ENCODE peak calls at places on chromosomes 13 and 19, in four cellular contexts. One of them, this sample, is unnamed.

GRCh38 chr19:23917856-23918255 is 3.2 kb downstream of the ZNF726 start:
- DNase-seq in tibial artery: no peak
- DNase-seq in stomach: no peak
- DNase-seq in ovary: no peak
- DNase-seq in this sample: no peak

GRCh38 chr19:43524922-43525835 is 1.8 kb downstream of the ETHE1 start:
- DNase-seq in tibial artery: peak
- DNase-seq in stomach: peak
- DNase-seq in ovary: peak
- DNase-seq in this sample: peak

GRCh38 chr13:111974065-111974640 is 92.8 kb upstream of the SOX1 start:
- DNase-seq in tibial artery: no peak
- DNase-seq in stomach: no peak
- DNase-seq in ovary: no peak
- DNase-seq in this sample: no peak

GRCh38 chr13:100546713-100547405 is 41.7 kb downstream of the GGACT start:
- DNase-seq in tibial artery: no peak
- DNase-seq in stomach: no peak
- DNase-seq in ovary: no peak
- DNase-seq in this sample: no peak

GRCh38 chr13:43304945-43305344 is 281.6 kb downstream of the DNAJC15 start:
- DNase-seq in tibial artery: no peak
- DNase-seq in stomach: no peak
- DNase-seq in ovary: no peak
- DNase-seq in this sample: no peak

GRCh38 chr19:7483720-7484201 is 5.1 kb downstream of the PEX11G start:
- DNase-seq in tibial artery: no peak
- DNase-seq in stomach: no peak
- DNase-seq in ovary: no peak
- DNase-seq in this sample: peak

GRCh38 chr13:110273254-110273653 is 33.7 kb downstream of the COL4A1 start:
- DNase-seq in tibial artery: no peak
- DNase-seq in stomach: no peak
- DNase-seq in ovary: no peak
- DNase-seq in this sample: no peak

GRCh38 chr13:45817833-45818232 is 33.7 kb downstream of the SIAH3 start:
- DNase-seq in tibial artery: no peak
- DNase-seq in stomach: no peak
- DNase-seq in ovary: no peak
- DNase-seq in this sample: no peak

GRCh38 chr13:95709101-95709500 is 32.2 kb downstream of the DNAJC3 start:
- DNase-seq in tibial artery: no peak
- DNase-seq in stomach: no peak
- DNase-seq in ovary: no peak
- DNase-seq in this sample: no peak

GRCh38 chr13:76677047-76677446 is 209.2 kb downstream of the KCTD12 start:
- DNase-seq in tibial artery: peak
- DNase-seq in stomach: no peak
- DNase-seq in ovary: peak
- DNase-seq in this sample: peak

GRCh38 chr19:15223649-15224371 is 8.4 kb downstream of the EPHX3 start:
- DNase-seq in tibial artery: no peak
- DNase-seq in stomach: no peak
- DNase-seq in ovary: no peak
- DNase-seq in this sample: no peak

GRCh38 chr19:18439025-18439909 is 1.3 kb upstream of the ISYNA1 start:
- DNase-seq in tibial artery: no peak
- DNase-seq in stomach: peak
- DNase-seq in ovary: peak
- DNase-seq in this sample: no peak

GRCh38 chr19:48746738-48747575 is at the start of gene IZUMO1:
- DNase-seq in tibial artery: peak
- DNase-seq in stomach: peak
- DNase-seq in ovary: peak
- DNase-seq in this sample: peak

GRCh38 chr13:21608961-21609360 is 5.0 kb upstream of the MICU2 start:
- DNase-seq in tibial artery: no peak
- DNase-seq in stomach: no peak
- DNase-seq in ovary: no peak
- DNase-seq in this sample: no peak

GRCh38 chr19:33953023-33953422 is 156.4 kb downstream of the KCTD15 start:
- DNase-seq in tibial artery: no peak
- DNase-seq in stomach: no peak
- DNase-seq in ovary: no peak
- DNase-seq in this sample: no peak

GRCh38 chr13:36432106-36432544 is at the start of gene CCNA1:
- DNase-seq in tibial artery: no peak
- DNase-seq in stomach: peak
- DNase-seq in ovary: no peak
- DNase-seq in this sample: peak

GRCh38 chr13:22927008-22927393 is 253.8 kb upstream of the SGCG start:
- DNase-seq in tibial artery: no peak
- DNase-seq in stomach: no peak
- DNase-seq in ovary: peak
- DNase-seq in this sample: no peak

GRCh38 chr19:18894254-18895037 is 1.5 kb downstream of the CERS1 start:
- DNase-seq in tibial artery: no peak
- DNase-seq in stomach: no peak
- DNase-seq in ovary: no peak
- DNase-seq in this sample: no peak

GRCh38 chr13:50713849-50714248 is 129.6 kb downstream of the DLEU7 start:
- DNase-seq in tibial artery: no peak
- DNase-seq in stomach: no peak
- DNase-seq in ovary: no peak
- DNase-seq in this sample: peak

GRCh38 chr19:29741776-29742175 is 26.7 kb upstream of the C19orf12 start:
- DNase-seq in tibial artery: no peak
- DNase-seq in stomach: no peak
- DNase-seq in ovary: no peak
- DNase-seq in this sample: no peak

GRCh38 chr13:106466691-106467405 is 68.6 kb downstream of the EFNB2 start:
- DNase-seq in tibial artery: no peak
- DNase-seq in stomach: no peak
- DNase-seq in ovary: no peak
- DNase-seq in this sample: no peak

GRCh38 chr13:110953833-110954532 is 39.1 kb upstream of the ANKRD10 start:
- DNase-seq in tibial artery: no peak
- DNase-seq in stomach: no peak
- DNase-seq in ovary: no peak
- DNase-seq in this sample: no peak

GRCh38 chr13:42177189-42177588 is 94.8 kb upstream of the AKAP11 start:
- DNase-seq in tibial artery: no peak
- DNase-seq in stomach: no peak
- DNase-seq in ovary: no peak
- DNase-seq in this sample: no peak

GRCh38 chr19:15297416-15298224 is 34.7 kb downstream of the BRD4 start:
- DNase-seq in tibial artery: no peak
- DNase-seq in stomach: no peak
- DNase-seq in ovary: no peak
- DNase-seq in this sample: peak

GRCh38 chr19:1852294-1852646 is 4.0 kb upstream of the REXO1 start:
- DNase-seq in tibial artery: no peak
- DNase-seq in stomach: no peak
- DNase-seq in ovary: no peak
- DNase-seq in this sample: no peak

GRCh38 chr19:1851581-1852293 is 3.5 kb upstream of the REXO1 start:
- DNase-seq in tibial artery: no peak
- DNase-seq in stomach: no peak
- DNase-seq in ovary: no peak
- DNase-seq in this sample: no peak

GRCh38 chr19:1852729-1853128 is 4.4 kb upstream of the REXO1 start:
- DNase-seq in tibial artery: no peak
- DNase-seq in stomach: no peak
- DNase-seq in ovary: no peak
- DNase-seq in this sample: no peak

GRCh38 chr19:1849999-1850398 is 1.7 kb upstream of the REXO1 start:
- DNase-seq in tibial artery: no peak
- DNase-seq in stomach: no peak
- DNase-seq in ovary: no peak
- DNase-seq in this sample: no peak

GRCh38 chr19:1850809-1851544 is 2.7 kb upstream of the REXO1 start:
- DNase-seq in tibial artery: no peak
- DNase-seq in stomach: no peak
- DNase-seq in ovary: no peak
- DNase-seq in this sample: no peak
- TF ChIP-seq CTCF in tibial artery: no peak
- TF ChIP-seq CTCF in stomach: no peak
- TF ChIP-seq CTCF in ovary: no peak
- TF ChIP-seq CTCF in this sample: no peak

GRCh38 chr19:42401365-42402303 is 11.5 kb upstream of the CNFN start:
- DNase-seq in tibial artery: peak
- DNase-seq in stomach: peak
- DNase-seq in ovary: peak
- DNase-seq in this sample: peak
- H3K27ac ChIP-seq in tibial artery: peak
- H3K27ac ChIP-seq in stomach: peak
- H3K27ac ChIP-seq in ovary: no peak
- H3K27ac ChIP-seq in this sample: no peak

GRCh38 chr13:103277099-103277498 is 210.9 kb upstream of the SLC10A2 start:
- DNase-seq in tibial artery: no peak
- DNase-seq in stomach: no peak
- DNase-seq in ovary: no peak
- DNase-seq in this sample: no peak

GRCh38 chr13:103273825-103274224 is 207.6 kb upstream of the SLC10A2 start:
- DNase-seq in tibial artery: no peak
- DNase-seq in stomach: no peak
- DNase-seq in ovary: no peak
- DNase-seq in this sample: no peak

GRCh38 chr13:103272770-103273169 is 206.6 kb upstream of the SLC10A2 start:
- DNase-seq in tibial artery: no peak
- DNase-seq in stomach: no peak
- DNase-seq in ovary: no peak
- DNase-seq in this sample: no peak

GRCh38 chr13:103275708-103276107 is 209.5 kb upstream of the SLC10A2 start:
- DNase-seq in tibial artery: no peak
- DNase-seq in stomach: no peak
- DNase-seq in ovary: no peak
- DNase-seq in this sample: no peak

GRCh38 chr13:103275079-103275478 is 208.9 kb upstream of the SLC10A2 start:
- DNase-seq in tibial artery: no peak
- DNase-seq in stomach: no peak
- DNase-seq in ovary: no peak
- DNase-seq in this sample: no peak
- H3K4me3 ChIP-seq in tibial artery: no peak
- H3K4me3 ChIP-seq in stomach: no peak
- H3K4me3 ChIP-seq in ovary: no peak
- H3K4me3 ChIP-seq in this sample: no peak

GRCh38 chr19:38917921-38918491 is 6.0 kb upstream of the CCER2 start:
- DNase-seq in tibial artery: no peak
- DNase-seq in stomach: no peak
- DNase-seq in ovary: no peak
- DNase-seq in this sample: no peak
- TF ChIP-seq CTCF in tibial artery: no peak
- TF ChIP-seq CTCF in stomach: no peak
- TF ChIP-seq CTCF in ovary: no peak
- TF ChIP-seq CTCF in this sample: no peak

DNA sequence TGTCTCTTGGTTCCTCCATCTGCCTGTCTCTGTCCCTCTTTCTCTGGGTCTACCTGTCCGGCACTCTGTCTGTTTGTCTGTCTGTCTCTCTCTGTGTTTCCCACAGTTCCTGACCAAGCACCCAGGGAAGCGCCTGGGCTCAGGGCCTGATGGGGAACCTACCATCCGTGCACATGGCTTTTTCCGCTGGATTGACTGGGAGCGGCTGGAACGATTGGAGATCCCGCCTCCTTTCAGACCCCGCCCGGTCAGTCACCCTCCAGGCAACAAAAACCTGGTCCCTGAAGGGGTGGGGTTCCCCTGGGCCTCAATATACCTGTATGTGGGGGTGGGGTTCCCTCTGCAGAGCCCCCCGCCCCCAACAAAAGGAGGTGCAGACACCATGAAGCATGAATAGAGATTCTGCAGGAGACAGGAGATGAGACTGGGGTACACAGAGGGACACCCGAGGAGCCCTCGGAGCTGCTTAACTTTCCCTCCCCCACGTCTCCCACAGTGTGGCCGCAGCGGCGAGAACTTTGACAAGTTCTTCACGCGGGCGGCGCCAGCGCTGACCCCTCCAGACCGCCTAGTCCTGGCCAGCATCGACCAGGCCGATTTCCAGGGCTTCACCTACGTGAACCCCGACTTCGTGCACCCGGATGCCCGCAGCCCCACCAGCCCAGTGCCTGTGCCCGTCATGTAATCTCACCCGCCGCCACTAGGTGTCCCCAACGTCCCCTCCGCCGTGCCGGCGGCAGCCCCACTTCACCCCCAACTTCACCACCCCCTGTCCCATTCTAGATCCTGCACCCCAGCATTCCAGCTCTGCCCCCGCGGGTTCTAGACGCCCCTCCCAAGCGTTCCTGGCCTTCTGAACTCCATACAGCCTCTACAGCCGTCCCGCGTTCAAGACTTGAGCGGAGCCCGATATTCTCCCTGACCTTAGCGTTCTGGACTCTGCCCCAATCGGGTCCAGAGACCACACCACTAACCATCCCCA is 2.6 kb upstream of the CACNG7 start:
- DNase-seq in tibial artery: no peak
- DNase-seq in stomach: peak
- DNase-seq in ovary: no peak
- DNase-seq in this sample: peak
- H3K27ac ChIP-seq in tibial artery: no peak
- H3K27ac ChIP-seq in stomach: no peak
- H3K27ac ChIP-seq in ovary: no peak
- H3K27ac ChIP-seq in this sample: no peak

DNA sequence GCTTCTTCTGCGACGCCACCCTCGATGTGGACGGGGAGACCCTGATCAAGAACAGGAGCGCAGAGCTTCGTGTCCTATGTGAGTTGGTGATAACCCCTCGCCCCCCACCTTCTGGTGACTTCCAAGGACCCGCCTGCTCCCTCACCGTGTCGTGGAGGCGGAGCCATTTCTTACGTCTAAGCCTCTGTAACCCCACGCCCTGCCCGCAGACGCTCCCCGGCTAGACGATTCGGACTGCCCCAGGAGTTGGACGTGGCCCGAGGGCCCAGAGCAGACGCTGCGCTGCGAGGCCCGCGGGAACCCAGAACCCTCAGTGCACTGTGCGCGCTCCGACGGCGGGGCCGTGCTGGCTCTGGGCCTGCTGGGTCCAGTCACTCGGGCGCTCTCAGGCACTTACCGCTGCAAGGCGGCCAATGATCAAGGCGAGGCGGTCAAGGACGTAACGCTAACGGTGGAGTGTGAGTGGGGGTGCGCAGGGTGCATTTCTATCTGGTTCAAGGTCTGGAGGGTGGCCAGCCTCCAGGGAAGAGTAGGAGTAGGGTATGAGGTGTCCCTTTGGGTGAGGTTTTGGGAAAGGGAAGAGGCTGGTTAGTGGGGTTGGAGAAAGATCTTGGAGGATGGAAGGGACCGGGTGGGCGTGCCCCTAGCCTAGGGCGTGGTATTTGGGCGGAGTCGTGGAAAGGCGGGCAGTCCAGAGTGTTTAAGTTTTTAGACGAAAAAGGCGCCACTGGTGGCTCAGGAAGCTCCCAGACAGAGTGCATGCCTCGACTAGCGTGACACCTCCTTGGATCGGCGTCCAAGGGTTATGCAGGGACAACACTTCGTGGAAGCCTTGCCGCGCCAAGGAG is 3.3 kb downstream of the ICAM5 start:
- DNase-seq in tibial artery: no peak
- DNase-seq in stomach: no peak
- DNase-seq in ovary: no peak
- DNase-seq in this sample: no peak
- H3K4me3 ChIP-seq in tibial artery: no peak
- H3K4me3 ChIP-seq in stomach: peak
- H3K4me3 ChIP-seq in ovary: no peak
- H3K4me3 ChIP-seq in this sample: peak